ENCODE peak calls at places on chromosomes 6 and 20, in six cellular contexts. One of them, this sample, is unnamed. For H3K27me3, the result is how much of the 10 kb centered on the place peaks cover.

GRCh38 chr6:79250107-79250514 is 15.6 kb upstream of the HMGN3 start:
- DNase-seq in CD4-positive, alpha-beta T cell: no peak
- DNase-seq in BJ: no peak
- DNase-seq in IMR-90: no peak
- DNase-seq in neuronal stem cell: no peak
- DNase-seq in HepG2: peak
- DNase-seq in this sample: no peak

GRCh38 chr6:39193201-39193791 is 36.0 kb downstream of the KCNK5 start:
- DNase-seq in IMR-90: no peak
- DNase-seq in BJ: no peak
- DNase-seq in neuronal stem cell: peak
- DNase-seq in HepG2: no peak
- DNase-seq in CD4-positive, alpha-beta T cell: no peak
- DNase-seq in this sample: peak

GRCh38 chr6:107531868-107532267 is 42.0 kb downstream of the SOBP start:
- DNase-seq in HepG2: no peak
- DNase-seq in BJ: no peak
- DNase-seq in CD4-positive, alpha-beta T cell: no peak
- DNase-seq in IMR-90: no peak
- DNase-seq in neuronal stem cell: no peak
- DNase-seq in this sample: no peak

GRCh38 chr20:56636701-56637100 is 7.6 kb downstream of the TFAP2C start:
- DNase-seq in CD4-positive, alpha-beta T cell: no peak
- DNase-seq in neuronal stem cell: no peak
- DNase-seq in BJ: peak
- DNase-seq in HepG2: no peak
- DNase-seq in IMR-90: no peak
- DNase-seq in this sample: no peak

GRCh38 chr6:13328076-13328874 is at the start of gene TBC1D7:
- DNase-seq in CD4-positive, alpha-beta T cell: peak
- DNase-seq in BJ: peak
- DNase-seq in IMR-90: peak
- DNase-seq in HepG2: peak
- DNase-seq in neuronal stem cell: peak
- DNase-seq in this sample: peak

GRCh38 chr6:46175976-46176375 is 5.2 kb upstream of the ENPP5 start:
- DNase-seq in neuronal stem cell: no peak
- DNase-seq in CD4-positive, alpha-beta T cell: no peak
- DNase-seq in HepG2: no peak
- DNase-seq in BJ: no peak
- DNase-seq in IMR-90: no peak
- DNase-seq in this sample: no peak

GRCh38 chr20:44537993-44538392 is 16.1 kb upstream of the SERINC3 start:
- DNase-seq in neuronal stem cell: no peak
- DNase-seq in IMR-90: peak
- DNase-seq in HepG2: no peak
- DNase-seq in CD4-positive, alpha-beta T cell: no peak
- DNase-seq in BJ: no peak
- DNase-seq in this sample: no peak

GRCh38 chr6:121886223-121886830 is 450.9 kb downstream of the GJA1 start:
- DNase-seq in neuronal stem cell: no peak
- DNase-seq in IMR-90: peak
- DNase-seq in BJ: peak
- DNase-seq in CD4-positive, alpha-beta T cell: no peak
- DNase-seq in HepG2: no peak
- DNase-seq in this sample: no peak

GRCh38 chr6:150241751-150242150 is 98.9 kb downstream of the PPP1R14C start:
- DNase-seq in neuronal stem cell: no peak
- DNase-seq in CD4-positive, alpha-beta T cell: no peak
- DNase-seq in BJ: no peak
- DNase-seq in IMR-90: no peak
- DNase-seq in HepG2: no peak
- DNase-seq in this sample: no peak

GRCh38 chr6:106724848-106725247 is 95.5 kb downstream of the QRSL1 start:
- DNase-seq in IMR-90: no peak
- DNase-seq in HepG2: no peak
- DNase-seq in CD4-positive, alpha-beta T cell: no peak
- DNase-seq in neuronal stem cell: no peak
- DNase-seq in BJ: no peak
- DNase-seq in this sample: no peak

GRCh38 chr20:3843490-3843889 is 3.1 kb upstream of the MAVS start:
- DNase-seq in BJ: no peak
- DNase-seq in IMR-90: peak
- DNase-seq in CD4-positive, alpha-beta T cell: no peak
- DNase-seq in neuronal stem cell: no peak
- DNase-seq in HepG2: peak
- DNase-seq in this sample: no peak

GRCh38 chr20:4449977-4450715 is 271.6 kb upstream of the PRND start:
- DNase-seq in HepG2: peak
- DNase-seq in IMR-90: peak
- DNase-seq in neuronal stem cell: no peak
- DNase-seq in BJ: peak
- DNase-seq in CD4-positive, alpha-beta T cell: no peak
- DNase-seq in this sample: peak

GRCh38 chr6:3898270-3898994 is 49.3 kb downstream of the FAM50B start:
- DNase-seq in IMR-90: no peak
- DNase-seq in HepG2: no peak
- DNase-seq in CD4-positive, alpha-beta T cell: no peak
- DNase-seq in BJ: no peak
- DNase-seq in neuronal stem cell: no peak
- DNase-seq in this sample: no peak

GRCh38 chr6:13194852-13195251 is 133.5 kb downstream of the TBC1D7 start:
- DNase-seq in neuronal stem cell: no peak
- DNase-seq in CD4-positive, alpha-beta T cell: no peak
- DNase-seq in HepG2: peak
- DNase-seq in BJ: no peak
- DNase-seq in IMR-90: peak
- DNase-seq in this sample: peak

GRCh38 chr6:13679996-13680395 is 31.6 kb downstream of the RANBP9 start:
- DNase-seq in BJ: no peak
- DNase-seq in HepG2: no peak
- DNase-seq in CD4-positive, alpha-beta T cell: no peak
- DNase-seq in IMR-90: no peak
- DNase-seq in neuronal stem cell: no peak
- DNase-seq in this sample: no peak

GRCh38 chr20:9508696-9509178 is 5.7 kb upstream of the LAMP5 start:
- DNase-seq in HepG2: no peak
- DNase-seq in BJ: no peak
- DNase-seq in neuronal stem cell: no peak
- DNase-seq in IMR-90: no peak
- DNase-seq in CD4-positive, alpha-beta T cell: no peak
- DNase-seq in this sample: no peak

GRCh38 chr6:12895721-12896120 is 179.2 kb downstream of the PHACTR1 start:
- DNase-seq in IMR-90: no peak
- DNase-seq in HepG2: no peak
- DNase-seq in BJ: no peak
- DNase-seq in neuronal stem cell: no peak
- DNase-seq in CD4-positive, alpha-beta T cell: no peak
- DNase-seq in this sample: no peak

GRCh38 chr20:37418591-37418990 is 72.7 kb downstream of the SRC start:
- DNase-seq in BJ: no peak
- DNase-seq in neuronal stem cell: no peak
- DNase-seq in HepG2: no peak
- DNase-seq in CD4-positive, alpha-beta T cell: no peak
- DNase-seq in IMR-90: no peak
- DNase-seq in this sample: no peak
- H3K27me3 ChIP-seq in BJ: under half
- H3K27me3 ChIP-seq in neuronal stem cell: under half
- H3K27me3 ChIP-seq in HepG2: under half
- H3K27me3 ChIP-seq in CD4-positive, alpha-beta T cell: under half
- H3K27me3 ChIP-seq in IMR-90: half or more
- H3K27me3 ChIP-seq in this sample: under half

GRCh38 chr6:1611322-1611571 is 1.5 kb downstream of the FOXC1 start:
- DNase-seq in IMR-90: peak
- DNase-seq in HepG2: no peak
- DNase-seq in BJ: no peak
- DNase-seq in CD4-positive, alpha-beta T cell: no peak
- DNase-seq in neuronal stem cell: no peak
- DNase-seq in this sample: peak
- H3K27me3 ChIP-seq in IMR-90: under half
- H3K27me3 ChIP-seq in HepG2: under half
- H3K27me3 ChIP-seq in BJ: under half
- H3K27me3 ChIP-seq in CD4-positive, alpha-beta T cell: half or more
- H3K27me3 ChIP-seq in neuronal stem cell: half or more
- H3K27me3 ChIP-seq in this sample: half or more

DNA sequence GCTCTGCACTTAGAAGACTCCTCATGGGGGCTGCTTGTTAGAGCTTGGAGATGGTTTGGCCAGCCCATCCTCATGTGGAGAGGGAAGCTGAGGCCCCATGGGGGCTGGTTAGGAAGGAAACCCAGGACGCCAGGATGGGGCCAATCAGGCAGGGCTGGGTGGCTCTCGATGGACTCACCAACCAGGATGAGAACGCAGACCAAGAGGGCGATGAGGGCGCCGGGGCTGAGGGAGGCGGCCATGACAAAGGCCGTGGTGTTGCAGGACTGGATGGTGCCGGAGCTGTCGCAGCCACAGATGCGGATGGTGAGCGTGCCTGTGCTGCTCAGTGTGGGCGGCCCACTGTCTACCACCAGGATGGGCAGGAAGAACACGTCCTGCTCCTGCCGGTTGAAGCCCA is 59.7 kb downstream of the CD40 start:
- DNase-seq in IMR-90: no peak
- DNase-seq in CD4-positive, alpha-beta T cell: no peak
- DNase-seq in neuronal stem cell: no peak
- DNase-seq in BJ: no peak
- DNase-seq in HepG2: no peak
- DNase-seq in this sample: no peak
- H3K27me3 ChIP-seq in IMR-90: under half
- H3K27me3 ChIP-seq in CD4-positive, alpha-beta T cell: under half
- H3K27me3 ChIP-seq in neuronal stem cell: under half
- H3K27me3 ChIP-seq in BJ: under half
- H3K27me3 ChIP-seq in HepG2: under half
- H3K27me3 ChIP-seq in this sample: under half

DNA sequence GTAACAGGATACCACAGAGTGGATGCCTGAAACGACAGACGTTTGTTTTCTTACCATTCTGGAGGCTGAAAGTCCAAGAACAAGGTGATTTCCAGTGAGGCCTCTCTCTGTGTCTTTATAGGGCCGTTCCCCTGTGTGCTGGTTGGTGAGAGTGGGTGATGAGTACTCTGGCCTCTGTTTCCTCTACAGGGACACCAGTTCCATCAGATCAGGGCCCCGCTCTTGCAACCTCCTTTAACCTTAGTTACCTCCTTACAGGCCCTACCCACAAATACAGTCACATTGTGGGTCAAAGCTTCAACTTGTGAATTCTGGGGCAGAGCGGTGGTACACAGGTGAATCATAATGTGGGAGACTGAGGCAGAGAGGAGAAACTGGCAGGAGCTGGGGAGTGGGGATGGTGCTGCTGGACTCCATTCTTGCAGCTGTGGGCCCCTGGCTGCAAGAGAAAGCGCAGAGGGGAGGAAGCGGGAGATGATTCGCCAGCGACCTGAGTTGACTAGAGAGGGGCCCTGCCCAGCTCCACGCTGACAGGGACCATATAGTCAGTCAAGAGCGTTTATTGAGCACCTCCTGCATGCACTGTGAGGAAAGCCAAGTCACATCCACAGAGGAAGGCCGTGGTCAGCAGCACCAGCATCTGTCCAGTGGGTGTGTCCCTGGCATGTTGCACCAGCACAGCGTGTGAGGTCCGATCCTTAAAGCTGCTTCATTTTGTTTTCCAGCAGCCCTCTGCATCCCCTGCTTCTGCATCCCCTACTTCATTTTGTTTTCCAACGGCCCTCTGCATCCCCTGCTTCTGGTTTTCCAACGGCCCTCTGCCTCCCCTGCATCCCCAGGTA is 148.1 kb downstream of the SYCP2 start:
- DNase-seq in HepG2: no peak
- DNase-seq in CD4-positive, alpha-beta T cell: no peak
- DNase-seq in IMR-90: no peak
- DNase-seq in BJ: no peak
- DNase-seq in neuronal stem cell: no peak
- DNase-seq in this sample: no peak
- H3K27me3 ChIP-seq in HepG2: under half
- H3K27me3 ChIP-seq in CD4-positive, alpha-beta T cell: under half
- H3K27me3 ChIP-seq in IMR-90: under half
- H3K27me3 ChIP-seq in BJ: under half
- H3K27me3 ChIP-seq in neuronal stem cell: under half
- H3K27me3 ChIP-seq in this sample: half or more

GRCh38 chr20:51562334-51563140 is 20.0 kb upstream of the NFATC2 start:
- DNase-seq in HepG2: no peak
- DNase-seq in neuronal stem cell: peak
- DNase-seq in BJ: peak
- DNase-seq in CD4-positive, alpha-beta T cell: no peak
- DNase-seq in IMR-90: peak
- DNase-seq in this sample: no peak
- H3K27me3 ChIP-seq in HepG2: under half
- H3K27me3 ChIP-seq in neuronal stem cell: under half
- H3K27me3 ChIP-seq in BJ: under half
- H3K27me3 ChIP-seq in CD4-positive, alpha-beta T cell: half or more
- H3K27me3 ChIP-seq in IMR-90: under half
- H3K27me3 ChIP-seq in this sample: half or more

GRCh38 chr6:33983721-33984465 is 162.0 kb downstream of the GRM4 start:
- DNase-seq in neuronal stem cell: no peak
- DNase-seq in IMR-90: no peak
- DNase-seq in CD4-positive, alpha-beta T cell: no peak
- DNase-seq in HepG2: no peak
- DNase-seq in BJ: no peak
- DNase-seq in this sample: peak
- H3K27me3 ChIP-seq in neuronal stem cell: under half
- H3K27me3 ChIP-seq in IMR-90: under half
- H3K27me3 ChIP-seq in CD4-positive, alpha-beta T cell: under half
- H3K27me3 ChIP-seq in HepG2: under half
- H3K27me3 ChIP-seq in BJ: under half
- H3K27me3 ChIP-seq in this sample: under half

DNA sequence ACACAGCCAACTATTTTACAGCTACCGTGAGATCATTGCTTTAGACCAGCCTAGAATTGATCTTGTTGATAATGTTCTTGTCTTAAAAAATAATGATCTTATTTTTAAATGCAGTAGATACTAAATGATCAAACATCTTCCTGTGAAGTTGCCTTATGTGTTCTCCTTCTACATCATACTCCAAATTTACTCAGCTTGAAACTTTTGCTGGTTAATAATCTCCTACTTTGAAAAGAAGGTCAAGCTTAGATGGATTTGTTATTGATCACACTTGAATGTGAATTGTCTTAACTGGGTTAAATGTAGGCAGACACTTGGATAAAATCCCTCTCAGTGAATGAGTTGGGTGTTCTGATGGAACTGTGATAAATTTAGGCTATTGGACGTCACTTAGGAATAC is 91.9 kb downstream of the HAO1 start:
- DNase-seq in IMR-90: no peak
- DNase-seq in HepG2: no peak
- DNase-seq in CD4-positive, alpha-beta T cell: no peak
- DNase-seq in BJ: no peak
- DNase-seq in neuronal stem cell: no peak
- DNase-seq in this sample: no peak
- H3K27me3 ChIP-seq in IMR-90: under half
- H3K27me3 ChIP-seq in HepG2: under half
- H3K27me3 ChIP-seq in CD4-positive, alpha-beta T cell: under half
- H3K27me3 ChIP-seq in BJ: under half
- H3K27me3 ChIP-seq in neuronal stem cell: under half
- H3K27me3 ChIP-seq in this sample: under half

DNA sequence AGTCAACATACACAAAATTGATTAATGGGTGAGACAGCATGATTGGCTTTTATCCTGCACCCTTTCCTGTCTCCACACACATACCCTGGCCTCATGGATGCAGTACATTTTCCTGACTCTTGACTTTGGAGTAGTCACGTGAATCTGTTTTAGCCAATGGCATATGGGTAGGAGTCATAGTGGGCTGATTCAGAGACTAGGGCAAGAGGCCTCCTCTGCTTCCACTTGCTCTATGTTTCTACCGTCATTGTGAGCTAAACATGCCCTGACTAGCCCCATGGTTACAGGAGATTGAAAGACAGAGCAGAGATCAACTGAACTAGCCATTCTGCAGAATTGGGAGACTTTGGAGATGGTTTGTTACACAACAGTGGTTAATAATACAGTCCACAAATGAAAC is 850.0 kb downstream of the DHX35 start:
- DNase-seq in BJ: no peak
- DNase-seq in HepG2: no peak
- DNase-seq in IMR-90: no peak
- DNase-seq in neuronal stem cell: no peak
- DNase-seq in CD4-positive, alpha-beta T cell: no peak
- DNase-seq in this sample: no peak
- H3K27me3 ChIP-seq in BJ: under half
- H3K27me3 ChIP-seq in HepG2: under half
- H3K27me3 ChIP-seq in IMR-90: under half
- H3K27me3 ChIP-seq in neuronal stem cell: under half
- H3K27me3 ChIP-seq in CD4-positive, alpha-beta T cell: under half
- H3K27me3 ChIP-seq in this sample: under half